ENCODE peak calls at places on chromosomes 3 and 15, in seven cellular contexts. X, S, C, J, M, Y and L are unnamed samples.

GRCh38 chr3:33117461-33117860 is 3.6 kb downstream of the CRTAP start:
- DNase-seq in M (no peak), J (no peak), C (no peak), Y (no peak), S (no peak), X (no peak), L (no peak)

GRCh38 chr15:49094923-49095322 is 48.7 kb upstream of the SECISBP2L start:
- DNase-seq in M (no peak), C (peak; percentile 54), X (no peak), Y (no peak), S (no peak), J (no peak), L (no peak)

GRCh38 chr3:17979248-17979647 is 236.8 kb upstream of the TBC1D5 start:
- DNase-seq in C (no peak), Y (no peak), M (no peak), J (peak; percentile 33), S (peak; percentile 26), X (no peak), L (peak; percentile 17)

GRCh38 chr3:141368062-141368924 is at the start of gene ZBTB38:
- DNase-seq in M (peak; percentile 19), Y (peak; percentile 86), X (peak; percentile 82), J (peak; percentile 93), C (peak; percentile 96), S (peak; percentile 90), L (peak; percentile 94)

GRCh38 chr3:71825551-71826283 is 40.8 kb upstream of the PROK2 start:
- DNase-seq in X (no peak), C (no peak), Y (no peak), J (no peak), M (no peak), S (no peak), L (no peak)

GRCh38 chr15:91857772-91858171 is 4.3 kb downstream of the SLCO3A1 start:
- DNase-seq in C (no peak), M (peak; percentile 77), Y (no peak), S (no peak), X (no peak), J (no peak), L (no peak)

GRCh38 chr3:49295489-49296058 is 18.5 kb upstream of the C3orf62 start:
- DNase-seq in X (no peak), Y (peak; percentile 6), J (peak; percentile 68), C (peak; percentile 20), S (peak; percentile 32), M (no peak), L (peak; percentile 63)

GRCh38 chr3:136994772-136995516 is 37.2 kb downstream of the IL20RB start:
- DNase-seq in C (peak; percentile 79), Y (no peak), S (no peak), X (no peak), M (no peak), J (peak; percentile 93), L (peak; percentile 89)

GRCh38 chr3:168116279-168116678 is 20.6 kb upstream of the GOLIM4 start:
- DNase-seq in X (no peak), M (no peak), C (peak; percentile 93), J (peak; percentile 88), S (no peak), Y (no peak), L (no peak)

GRCh38 chr3:161325059-161325458 is 46.3 kb downstream of the SPTSSB start:
- DNase-seq in M (no peak), J (no peak), Y (no peak), C (no peak), X (no peak), S (no peak), L (no peak)

GRCh38 chr3:112561085-112561692 is 573 bp downstream of the ATG3 start:
- DNase-seq in J (peak; percentile 96), X (peak; percentile 56), C (peak; percentile 88), Y (peak; percentile 71), S (peak; percentile 82), M (peak; percentile 72), L (peak; percentile 93)

GRCh38 chr15:75775296-75776074 is 62.8 kb upstream of the CSPG4 start:
- DNase-seq in J (no peak), X (no peak), M (no peak), S (peak; percentile 21), C (no peak), Y (peak; percentile 30), L (no peak)

GRCh38 chr3:61035573-61035972 is 215.7 kb downstream of the FHIT start:
- DNase-seq in J (no peak), S (no peak), X (no peak), M (no peak), C (no peak), Y (no peak), L (no peak)

GRCh38 chr3:31370681-31371080 is 162.0 kb upstream of the STT3B start:
- DNase-seq in M (no peak), X (no peak), S (no peak), J (no peak), Y (no peak), C (peak; percentile 13), L (no peak)

GRCh38 chr3:149203758-149204157 is 17.9 kb downstream of the CP start:
- DNase-seq in S (no peak), J (no peak), M (peak; percentile 30), X (no peak), Y (no peak), C (no peak), L (no peak)

GRCh38 chr3:126526668-126527005 is 2.7 kb downstream of the CHST13 start:
- DNase-seq in J (no peak), S (no peak), X (no peak), C (no peak), M (no peak), Y (no peak), L (no peak)

GRCh38 chr15:66252411-66253295 is 897 bp downstream of the MEGF11 start:
- DNase-seq in Y (no peak), S (peak; percentile 87), J (peak; percentile 76), X (peak; percentile 63), M (peak; percentile 27), C (peak; percentile 46), L (peak; percentile 83)

GRCh38 chr3:187709155-187709554 is 6.8 kb upstream of the RTP2 start:
- DNase-seq in S (peak; percentile 34), Y (no peak), M (no peak), X (no peak), J (peak; percentile 34), C (no peak), L (no peak)

GRCh38 chr3:55476515-55476914 is 10.6 kb downstream of the WNT5A start:
- DNase-seq in S (no peak), J (peak; percentile 81), X (no peak), C (peak; percentile 96), M (no peak), Y (no peak), L (peak; percentile 74)

GRCh38 chr3:63976166-63976861 is 47.0 kb downstream of the PSMD6 start:
- DNase-seq in X (no peak), J (peak; percentile 96), C (peak; percentile 94), Y (no peak), S (no peak), M (no peak), L (peak; percentile 97)

GRCh38 chr3:25849641-25850040 is 59.8 kb downstream of the OXSM start:
- DNase-seq in X (no peak), J (peak; percentile 61), M (no peak), C (peak; percentile 35), Y (no peak), S (no peak), L (peak; percentile 4)

GRCh38 chr3:146052791-146053310 is 108.1 kb downstream of the PLOD2 start:
- DNase-seq in M (peak; percentile 56), X (no peak), S (no peak), Y (no peak), C (peak; percentile 20), J (peak; percentile 32), L (peak; percentile 33)

GRCh38 chr3:194308635-194309213 is 42.4 kb downstream of the CPN2 start:
- DNase-seq in M (no peak), S (no peak), Y (no peak), X (no peak), J (no peak), C (no peak), L (no peak)

GRCh38 chr15:82726816-82727215 is 17.1 kb upstream of the AP3B2 start:
- DNase-seq in S (no peak), Y (no peak), J (no peak), C (no peak), M (no peak), X (no peak), L (no peak)
- H3K4me3 ChIP-seq in S (no peak overlapping the region), Y (no peak overlapping the region), J (no peak overlapping the region), C (no peak overlapping the region), M (no peak overlapping the region), X (no peak overlapping the region), L (no peak overlapping the region)

GRCh38 chr15:93261845-93262244 is 172.8 kb upstream of the RGMA start:
- DNase-seq in M (no peak), Y (no peak), J (no peak), C (no peak), S (no peak), X (no peak), L (no peak)
- H3K9ac ChIP-seq in M (no peak overlapping the region), Y (no peak overlapping the region), J (no peak overlapping the region), C (no peak overlapping the region), S (no peak overlapping the region), X (no peak overlapping the region), L (no peak overlapping the region)

DNA sequence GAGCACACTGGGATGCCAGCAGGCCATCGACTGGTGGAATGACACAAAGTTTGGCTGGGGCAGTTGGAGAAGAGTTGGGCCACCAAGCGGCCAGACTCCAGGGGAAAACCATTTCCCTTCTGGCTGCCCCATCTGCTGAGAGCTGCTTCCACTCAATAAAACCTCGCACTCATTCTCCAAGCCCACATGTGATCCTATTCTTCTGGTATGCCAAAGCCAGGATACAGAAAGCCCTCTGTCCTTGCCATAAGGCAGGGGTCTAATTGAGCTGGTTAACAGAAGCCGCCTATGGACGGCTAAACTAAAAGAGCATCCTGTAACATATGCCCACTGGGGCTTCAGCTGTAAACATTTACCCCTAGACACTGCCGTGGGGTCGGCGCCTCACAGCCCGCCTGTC is 55.1 kb downstream of the NKIRAS1 start:
- DNase-seq in C (no peak), M (no peak), X (no peak), S (no peak), Y (no peak), J (no peak), L (no peak)
- H3K4me1 ChIP-seq in C (peaks cover 16% of the 10 kb centered on the region), M (peaks cover 12% of the 10 kb centered on the region), X (peaks cover 18% of the 10 kb centered on the region), S (peaks cover 40% of the 10 kb centered on the region), Y (peaks cover 6% of the 10 kb centered on the region), J (peaks cover 39% of the 10 kb centered on the region), L (peaks cover 32% of the 10 kb centered on the region)

DNA sequence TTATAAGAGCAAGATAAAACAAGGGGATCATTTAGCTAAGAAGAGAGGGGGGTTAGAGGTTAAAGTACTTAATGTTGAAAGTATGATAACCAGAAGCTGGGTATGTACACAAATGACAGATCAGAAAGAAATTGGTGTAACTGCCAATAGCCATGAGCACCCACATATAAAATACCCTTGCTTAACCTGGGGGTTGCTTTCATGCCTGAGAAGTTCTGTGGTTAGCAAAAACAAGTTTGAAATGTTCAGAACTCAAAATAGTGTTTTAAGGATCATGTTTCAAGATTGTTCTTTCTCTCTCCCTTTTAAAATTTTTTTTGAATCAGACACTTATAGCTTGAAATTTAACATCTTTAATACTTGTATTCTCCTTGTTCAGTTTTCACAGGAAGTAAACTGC is 321.4 kb upstream of the GBE1 start:
- DNase-seq in J (peak; percentile 7), X (no peak), M (no peak), Y (no peak), C (peak; percentile 50), S (no peak), L (peak; percentile 62)
- H3K4me3 ChIP-seq in J (no peak overlapping the region), X (no peak overlapping the region), M (no peak overlapping the region), Y (no peak overlapping the region), C (no peak overlapping the region), S (no peak overlapping the region), L (no peak overlapping the region)